ENCODE peak calls at places on chromosomes 16 and 17, in ten cellular contexts. One of them, this sample, is unnamed.

GRCh38 chr17:77581480-77581879 is 377.0 kb upstream of the TNRC6C start:
- DNase-seq in endodermal cell: peak; percentile 10
- DNase-seq in hepatic stellate cell: no peak
- DNase-seq in HTR-8/SVneo: no peak
- DNase-seq in renal cortical epithelial cell: peak; percentile 12
- DNase-seq in cardiac fibroblast: peak; percentile 49
- DNase-seq in activated naive CD8-positive, alpha-beta T cell treated with anti-CD3 and anti-CD28 coated beads for 36 hours: no peak
- DNase-seq in GM12864: no peak
- DNase-seq in GM12865: no peak
- DNase-seq in nucleus accumbens: no peak
- DNase-seq in this sample: no peak

GRCh38 chr16:16110111-16110490 is 113.2 kb downstream of the ABCC6 start:
- DNase-seq in endodermal cell: no peak
- DNase-seq in hepatic stellate cell: no peak
- DNase-seq in HTR-8/SVneo: no peak
- DNase-seq in renal cortical epithelial cell: no peak
- DNase-seq in cardiac fibroblast: no peak
- DNase-seq in activated naive CD8-positive, alpha-beta T cell treated with anti-CD3 and anti-CD28 coated beads for 36 hours: no peak
- DNase-seq in GM12864: no peak
- DNase-seq in GM12865: no peak
- DNase-seq in nucleus accumbens: no peak
- DNase-seq in this sample: no peak

GRCh38 chr16:66435896-66436295 is 8.8 kb downstream of the BEAN1 start:
- DNase-seq in endodermal cell: peak; percentile 43
- DNase-seq in hepatic stellate cell: no peak
- DNase-seq in HTR-8/SVneo: no peak
- DNase-seq in renal cortical epithelial cell: no peak
- DNase-seq in cardiac fibroblast: no peak
- DNase-seq in activated naive CD8-positive, alpha-beta T cell treated with anti-CD3 and anti-CD28 coated beads for 36 hours: no peak
- DNase-seq in GM12864: no peak
- DNase-seq in GM12865: no peak
- DNase-seq in nucleus accumbens: no peak
- DNase-seq in this sample: no peak

GRCh38 chr17:80760501-80760900 is 215.9 kb downstream of the RPTOR start:
- DNase-seq in endodermal cell: peak; percentile 47
- DNase-seq in hepatic stellate cell: no peak
- DNase-seq in HTR-8/SVneo: no peak
- DNase-seq in renal cortical epithelial cell: peak; percentile 49
- DNase-seq in cardiac fibroblast: no peak
- DNase-seq in activated naive CD8-positive, alpha-beta T cell treated with anti-CD3 and anti-CD28 coated beads for 36 hours: no peak
- DNase-seq in GM12864: no peak
- DNase-seq in GM12865: no peak
- DNase-seq in nucleus accumbens: no peak
- DNase-seq in this sample: peak; percentile 40

GRCh38 chr17:16944334-16945140 is 27.4 kb downstream of the TNFRSF13B start:
- DNase-seq in endodermal cell: peak; percentile 39
- DNase-seq in hepatic stellate cell: no peak
- DNase-seq in HTR-8/SVneo: no peak
- DNase-seq in renal cortical epithelial cell: no peak
- DNase-seq in cardiac fibroblast: no peak
- DNase-seq in activated naive CD8-positive, alpha-beta T cell treated with anti-CD3 and anti-CD28 coated beads for 36 hours: no peak
- DNase-seq in GM12864: no peak
- DNase-seq in GM12865: no peak
- DNase-seq in nucleus accumbens: no peak
- DNase-seq in this sample: no peak

GRCh38 chr17:36092228-36092627 is 2.3 kb upstream of the CCL3 start:
- DNase-seq in endodermal cell: no peak
- DNase-seq in hepatic stellate cell: no peak
- DNase-seq in HTR-8/SVneo: no peak
- DNase-seq in renal cortical epithelial cell: no peak
- DNase-seq in cardiac fibroblast: no peak
- DNase-seq in activated naive CD8-positive, alpha-beta T cell treated with anti-CD3 and anti-CD28 coated beads for 36 hours: peak; percentile 64
- DNase-seq in GM12864: no peak
- DNase-seq in GM12865: peak; percentile 72
- DNase-seq in nucleus accumbens: no peak
- DNase-seq in this sample: peak; percentile 47

GRCh38 chr16:14369734-14370598 is 260.1 kb downstream of the PARN start:
- DNase-seq in endodermal cell: no peak
- DNase-seq in hepatic stellate cell: no peak
- DNase-seq in HTR-8/SVneo: no peak
- DNase-seq in renal cortical epithelial cell: no peak
- DNase-seq in cardiac fibroblast: peak; percentile 31
- DNase-seq in activated naive CD8-positive, alpha-beta T cell treated with anti-CD3 and anti-CD28 coated beads for 36 hours: no peak
- DNase-seq in GM12864: no peak
- DNase-seq in GM12865: no peak
- DNase-seq in nucleus accumbens: no peak
- DNase-seq in this sample: no peak

GRCh38 chr16:89847056-89847929 is 19.0 kb downstream of the SPIRE2 start:
- DNase-seq in endodermal cell: no peak
- DNase-seq in hepatic stellate cell: no peak
- DNase-seq in HTR-8/SVneo: no peak
- DNase-seq in renal cortical epithelial cell: no peak
- DNase-seq in cardiac fibroblast: no peak
- DNase-seq in activated naive CD8-positive, alpha-beta T cell treated with anti-CD3 and anti-CD28 coated beads for 36 hours: no peak
- DNase-seq in GM12864: no peak
- DNase-seq in GM12865: no peak
- DNase-seq in nucleus accumbens: no peak
- DNase-seq in this sample: no peak

GRCh38 chr16:86517652-86518258 is 7.4 kb downstream of the FOXF1 start:
- DNase-seq in endodermal cell: peak; percentile 91
- DNase-seq in hepatic stellate cell: peak; percentile 85
- DNase-seq in HTR-8/SVneo: peak; percentile 82
- DNase-seq in renal cortical epithelial cell: peak; percentile 8
- DNase-seq in cardiac fibroblast: peak; percentile 65
- DNase-seq in activated naive CD8-positive, alpha-beta T cell treated with anti-CD3 and anti-CD28 coated beads for 36 hours: peak; percentile 50
- DNase-seq in GM12864: no peak
- DNase-seq in GM12865: peak; percentile 46
- DNase-seq in nucleus accumbens: peak; percentile 54
- DNase-seq in this sample: no peak

GRCh38 chr17:32609085-32609484 is 122.3 kb downstream of the CDK5R1 start:
- DNase-seq in endodermal cell: no peak
- DNase-seq in hepatic stellate cell: no peak
- DNase-seq in HTR-8/SVneo: peak; percentile 27
- DNase-seq in renal cortical epithelial cell: peak; percentile 67
- DNase-seq in cardiac fibroblast: peak; percentile 22
- DNase-seq in activated naive CD8-positive, alpha-beta T cell treated with anti-CD3 and anti-CD28 coated beads for 36 hours: peak; percentile 67
- DNase-seq in GM12864: peak; percentile 31
- DNase-seq in GM12865: peak; percentile 74
- DNase-seq in nucleus accumbens: no peak
- DNase-seq in this sample: peak; percentile 59

GRCh38 chr17:48128411-48128810 is 20.8 kb downstream of the SNX11 start:
- DNase-seq in endodermal cell: no peak
- DNase-seq in hepatic stellate cell: no peak
- DNase-seq in HTR-8/SVneo: no peak
- DNase-seq in renal cortical epithelial cell: no peak
- DNase-seq in cardiac fibroblast: no peak
- DNase-seq in activated naive CD8-positive, alpha-beta T cell treated with anti-CD3 and anti-CD28 coated beads for 36 hours: no peak
- DNase-seq in GM12864: no peak
- DNase-seq in GM12865: no peak
- DNase-seq in nucleus accumbens: no peak
- DNase-seq in this sample: no peak

GRCh38 chr17:16407911-16408588 is 7.3 kb upstream of the TRPV2 start:
- DNase-seq in endodermal cell: peak; percentile 83
- DNase-seq in hepatic stellate cell: peak; percentile 38
- DNase-seq in HTR-8/SVneo: no peak
- DNase-seq in renal cortical epithelial cell: peak; percentile 35
- DNase-seq in cardiac fibroblast: peak; percentile 60
- DNase-seq in activated naive CD8-positive, alpha-beta T cell treated with anti-CD3 and anti-CD28 coated beads for 36 hours: peak; percentile 24
- DNase-seq in GM12864: peak; percentile 87
- DNase-seq in GM12865: peak; percentile 98
- DNase-seq in nucleus accumbens: peak; percentile 16
- DNase-seq in this sample: peak; percentile 96

GRCh38 chr16:48054881-48055601 is 100.8 kb downstream of the ABCC12 start:
- DNase-seq in endodermal cell: peak; percentile 86
- DNase-seq in hepatic stellate cell: peak; percentile 61
- DNase-seq in HTR-8/SVneo: peak; percentile 51
- DNase-seq in renal cortical epithelial cell: peak; percentile 45
- DNase-seq in cardiac fibroblast: peak; percentile 75
- DNase-seq in activated naive CD8-positive, alpha-beta T cell treated with anti-CD3 and anti-CD28 coated beads for 36 hours: peak; percentile 9
- DNase-seq in GM12864: peak; percentile 8
- DNase-seq in GM12865: peak; percentile 63
- DNase-seq in nucleus accumbens: peak; percentile 63
- DNase-seq in this sample: no peak

GRCh38 chr16:80004113-80004512 is 403.6 kb upstream of the MAF start:
- DNase-seq in endodermal cell: no peak
- DNase-seq in hepatic stellate cell: no peak
- DNase-seq in HTR-8/SVneo: no peak
- DNase-seq in renal cortical epithelial cell: no peak
- DNase-seq in cardiac fibroblast: no peak
- DNase-seq in activated naive CD8-positive, alpha-beta T cell treated with anti-CD3 and anti-CD28 coated beads for 36 hours: no peak
- DNase-seq in GM12864: no peak
- DNase-seq in GM12865: no peak
- DNase-seq in nucleus accumbens: no peak
- DNase-seq in this sample: no peak

GRCh38 chr17:39601758-39602532 is 5.8 kb downstream of the NEUROD2 start:
- DNase-seq in endodermal cell: peak; percentile 69
- DNase-seq in hepatic stellate cell: no peak
- DNase-seq in HTR-8/SVneo: no peak
- DNase-seq in renal cortical epithelial cell: no peak
- DNase-seq in cardiac fibroblast: no peak
- DNase-seq in activated naive CD8-positive, alpha-beta T cell treated with anti-CD3 and anti-CD28 coated beads for 36 hours: no peak
- DNase-seq in GM12864: no peak
- DNase-seq in GM12865: no peak
- DNase-seq in nucleus accumbens: no peak
- DNase-seq in this sample: no peak

GRCh38 chr17:59893617-59894100 is 738 bp downstream of the RPS6KB1 start:
- DNase-seq in endodermal cell: no peak
- DNase-seq in hepatic stellate cell: peak; percentile 17
- DNase-seq in HTR-8/SVneo: peak; percentile 45
- DNase-seq in renal cortical epithelial cell: peak; percentile 16
- DNase-seq in cardiac fibroblast: peak; percentile 25
- DNase-seq in activated naive CD8-positive, alpha-beta T cell treated with anti-CD3 and anti-CD28 coated beads for 36 hours: no peak
- DNase-seq in GM12864: no peak
- DNase-seq in GM12865: peak; percentile 55
- DNase-seq in nucleus accumbens: peak; percentile 3
- DNase-seq in this sample: no peak